ENCODE peak calls at places on chromosomes 3 and 15, in six cellular contexts. T, P, Y, U, I and C are unnamed samples.

GRCh38 chr15:43775411-43775965 is 1.3 kb downstream of the ELL3 start:
- DNase-seq in T (no peak), P (peak; percentile 48), Y (no peak), U (peak; percentile 95), I (no peak), C (no peak)

GRCh38 chr15:96234109-96234892 is 96.2 kb upstream of the NR2F2 start:
- DNase-seq in T (no peak), P (no peak), Y (no peak), U (no peak), I (no peak), C (no peak)

GRCh38 chr3:112631257-112631656 is 9.7 kb downstream of the CCDC80 start:
- DNase-seq in T (no peak), P (no peak), Y (no peak), U (no peak), I (no peak), C (no peak)

GRCh38 chr3:139310474-139310933 is 33.3 kb upstream of the MRPS22 start:
- DNase-seq in T (no peak), P (no peak), Y (no peak), U (no peak), I (no peak), C (no peak)

GRCh38 chr15:64844576-64845140 is 2.9 kb downstream of the PLEKHO2 start:
- DNase-seq in T (peak; percentile 32), P (no peak), Y (no peak), U (no peak), I (no peak), C (no peak)

GRCh38 chr3:146503459-146504202 is 34.3 kb upstream of the PLSCR2 start:
- DNase-seq in T (no peak), P (no peak), Y (no peak), U (peak; percentile 65), I (peak; percentile 30), C (no peak)

GRCh38 chr3:62562017-62562416 is 188.7 kb upstream of the FEZF2 start:
- DNase-seq in T (no peak), P (no peak), Y (no peak), U (no peak), I (no peak), C (no peak)

GRCh38 chr3:175585898-175586297 is 726.8 kb downstream of the NAALADL2 start:
- DNase-seq in T (no peak), P (no peak), Y (no peak), U (no peak), I (no peak), C (no peak)

GRCh38 chr15:99605990-99606389 is 40.2 kb downstream of the MEF2A start:
- DNase-seq in T (no peak), P (no peak), Y (no peak), U (no peak), I (no peak), C (no peak)

GRCh38 chr15:41180206-41180789 is 50.3 kb downstream of the EXD1 start:
- DNase-seq in T (no peak), P (no peak), Y (no peak), U (no peak), I (no peak), C (no peak)

GRCh38 chr3:55903680-55904079 is 416.6 kb upstream of the WNT5A start:
- DNase-seq in T (no peak), P (no peak), Y (no peak), U (no peak), I (peak; percentile 30), C (no peak)

GRCh38 chr3:107598926-107599754 is 76.4 kb downstream of the BBX start:
- DNase-seq in T (peak; percentile 45), P (no peak), Y (no peak), U (peak; percentile 68), I (peak; percentile 56), C (no peak)

GRCh38 chr3:178087376-178087775 is 448.9 kb upstream of the KCNMB2 start:
- DNase-seq in T (no peak), P (no peak), Y (no peak), U (no peak), I (no peak), C (no peak)

GRCh38 chr3:119184808-119185690 is 11.7 kb downstream of the UPK1B start:
- DNase-seq in T (no peak), P (no peak), Y (no peak), U (no peak), I (no peak), C (no peak)

GRCh38 chr3:192901435-192901834 is 16.2 kb downstream of the MB21D2 start:
- DNase-seq in T (no peak), P (no peak), Y (no peak), U (no peak), I (no peak), C (no peak)

GRCh38 chr3:127544806-127545545 is 45.6 kb downstream of the TPRA1 start:
- DNase-seq in T (no peak), P (no peak), Y (no peak), U (peak; percentile 22), I (no peak), C (no peak)

GRCh38 chr3:12395349-12396012 is 88.8 kb upstream of the TSEN2 start:
- DNase-seq in T (no peak), P (no peak), Y (no peak), U (no peak), I (no peak), C (no peak)

GRCh38 chr3:123068227-123069020 is 1.6 kb downstream of the PDIA5 start:
- DNase-seq in T (no peak), P (no peak), Y (no peak), U (peak; percentile 62), I (no peak), C (no peak)

GRCh38 chr3:13213911-13214846 is 140.9 kb upstream of the IQSEC1 start:
- DNase-seq in T (no peak), P (no peak), Y (no peak), U (no peak), I (no peak), C (no peak)

GRCh38 chr15:93030430-93031102 is 58.4 kb downstream of the RGMA start:
- DNase-seq in T (peak; percentile 70), P (no peak), Y (no peak), U (peak; percentile 73), I (peak; percentile 67), C (no peak)

GRCh38 chr15:24878153-24878552 is 76.6 kb upstream of the SNRPN start:
- DNase-seq in T (no peak), P (peak; percentile 68), Y (no peak), U (no peak), I (peak; percentile 30), C (no peak)

GRCh38 chr15:75666823-75667501 is 19.2 kb downstream of the SNX33 start:
- DNase-seq in T (no peak), P (peak; percentile 81), Y (no peak), U (peak; percentile 81), I (peak; percentile 85), C (peak; percentile 9)

GRCh38 chr15:31387483-31388118 is 61.0 kb downstream of the KLF13 start:
- DNase-seq in T (peak; percentile 56), P (no peak), Y (no peak), U (peak; percentile 58), I (peak; percentile 82), C (no peak)

GRCh38 chr3:82281205-82281604 is 519.8 kb upstream of the GBE1 start:
- DNase-seq in T (no peak), P (no peak), Y (no peak), U (no peak), I (no peak), C (no peak)

GRCh38 chr3:169777822-169778221 is 4.6 kb downstream of the MYNN start:
- DNase-seq in T (no peak), P (no peak), Y (no peak), U (no peak), I (no peak), C (no peak)

GRCh38 chr3:114310701-114311100 is 16.9 kb downstream of the TIGIT start:
- DNase-seq in T (no peak), P (no peak), Y (no peak), U (no peak), I (no peak), C (no peak)

GRCh38 chr15:62994975-62995730 is 47.4 kb upstream of the TPM1 start:
- DNase-seq in T (no peak), P (no peak), Y (no peak), U (no peak), I (no peak), C (no peak)

GRCh38 chr3:9704343-9705322 is 1.0 kb downstream of the CPNE9 start:
- DNase-seq in T (peak; percentile 14), P (peak; percentile 72), Y (no peak), U (peak; percentile 54), I (peak; percentile 59), C (no peak)

GRCh38 chr15:73983211-73983727 is 8.8 kb downstream of the STOML1 start:
- DNase-seq in T (no peak), P (peak; percentile 77), Y (no peak), U (peak; percentile 35), I (peak; percentile 84), C (no peak)

GRCh38 chr3:136350557-136350956 is 100.4 kb downstream of the PCCB start:
- DNase-seq in T (no peak), P (no peak), Y (no peak), U (no peak), I (no peak), C (no peak)

GRCh38 chr3:11642455-11643162 is 1.1 kb downstream of the VGLL4 start:
- DNase-seq in T (peak; percentile 64), P (peak; percentile 84), Y (peak; percentile 73), U (peak; percentile 71), I (peak; percentile 84), C (no peak)

GRCh38 chr3:172126741-172127140 is 87.4 kb downstream of the FNDC3B start:
- DNase-seq in T (no peak), P (no peak), Y (no peak), U (no peak), I (no peak), C (no peak)
- H3K4me3 ChIP-seq in T (no peak overlapping the region), P (no peak overlapping the region), Y (no peak overlapping the region), U (no peak overlapping the region), I (no peak overlapping the region), C (no peak overlapping the region)

GRCh38 chr15:82933576-82933975 is 18.9 kb downstream of the HOMER2 start:
- DNase-seq in T (no peak), P (no peak), Y (no peak), U (no peak), I (no peak), C (no peak)

GRCh38 chr15:82935382-82935781 is 17.1 kb downstream of the HOMER2 start:
- DNase-seq in T (no peak), P (no peak), Y (no peak), U (no peak), I (no peak), C (no peak)

GRCh38 chr15:82934100-82934880 is 18.2 kb downstream of the HOMER2 start:
- DNase-seq in T (no peak), P (peak; percentile 53), Y (no peak), U (no peak), I (no peak), C (no peak)

GRCh38 chr15:82937659-82938058 is 14.9 kb downstream of the HOMER2 start:
- DNase-seq in T (no peak), P (no peak), Y (no peak), U (no peak), I (no peak), C (no peak)

GRCh38 chr15:82936966-82937647 is 15.4 kb downstream of the HOMER2 start:
- DNase-seq in T (no peak), P (no peak), Y (no peak), U (no peak), I (no peak), C (no peak)
- TF ChIP-seq CTCF in T (no peak), P (no peak), Y (no peak), U (no peak), I (no peak), C (no peak)

GRCh38 chr3:66485291-66485968 is 15.4 kb downstream of the LRIG1 start:
- DNase-seq in T (no peak), P (no peak), Y (no peak), U (no peak), I (peak; percentile 55), C (peak; percentile 5)
- H3K27ac ChIP-seq in T (no peak overlapping the region), P (no peak overlapping the region), Y (no peak overlapping the region), U (peak overlapping the region; percentile 58), I (peak overlapping the region; percentile 83), C (no peak overlapping the region)

GRCh38 chr15:60003243-60004018 is 680 bp upstream of the FOXB1 start:
- DNase-seq in T (no peak), P (no peak), Y (no peak), U (no peak), I (no peak), C (no peak)
- H3K4me3 ChIP-seq in T (peak overlapping the region; percentile 48), P (no peak overlapping the region), Y (peak overlapping the region; percentile 2), U (no peak overlapping the region), I (no peak overlapping the region), C (peak overlapping the region; percentile 71)